ENCODE peak calls at places on chromosomes 11 and 22, in eight cellular contexts. F is endothelial cell, C is kidney, V is suprapubic skin, O is WTC11, E is coronary artery, L is cardiac muscle cell, W is dorsolateral prefrontal cortex. B is an unnamed sample.

GRCh38 chr11:82546556-82547162 is 187.0 kb downstream of the FAM181B start:
- DNase-seq in F (no peak), C (no peak), V (no peak), O (no peak), E (no peak), L (no peak), W (no peak), B (no peak)

GRCh38 chr11:125190549-125190948 is 26.0 kb downstream of the PKNOX2 start:
- DNase-seq in F (no peak), C (no peak), V (no peak), O (no peak), E (no peak), L (no peak), W (no peak), B (no peak)

GRCh38 chr22:23822101-23822671 is 16.6 kb downstream of the DERL3 start:
- DNase-seq in F (no peak), C (peak; percentile 52), V (no peak), O (no peak), E (no peak), L (no peak), W (no peak), B (peak; percentile 26)

GRCh38 chr22:17919276-17920144 is 104.9 kb downstream of the MICAL3 start:
- DNase-seq in F (no peak), C (no peak), V (no peak), O (no peak), E (no peak), L (no peak), W (no peak), B (no peak)

GRCh38 chr11:76249195-76249741 is 43.0 kb upstream of the WNT11 start:
- DNase-seq in F (no peak), C (peak; percentile 16), V (no peak), O (no peak), E (no peak), L (no peak), W (no peak), B (no peak)

GRCh38 chr22:50563410-50564160 is 866 bp upstream of the SYCE3 start:
- DNase-seq in F (no peak), C (no peak), V (no peak), O (no peak), E (no peak), L (no peak), W (no peak), B (no peak)

GRCh38 chr11:76253416-76253815 is 47.1 kb upstream of the WNT11 start:
- DNase-seq in F (no peak), C (peak; percentile 27), V (no peak), O (no peak), E (no peak), L (no peak), W (no peak), B (no peak)

GRCh38 chr22:42114721-42115120 is 15.9 kb downstream of the CYP2D6 start:
- DNase-seq in F (no peak), C (no peak), V (no peak), O (peak; percentile 67), E (no peak), L (peak; percentile 30), W (no peak), B (no peak)

GRCh38 chr11:57751676-57752253 is at the start of gene BTBD18:
- DNase-seq in F (peak; percentile 38), C (no peak), V (no peak), O (peak; percentile 32), E (no peak), L (peak; percentile 76), W (no peak), B (no peak)

GRCh38 chr11:12478743-12479142 is 101.4 kb downstream of the PARVA start:
- DNase-seq in F (no peak), C (no peak), V (no peak), O (no peak), E (no peak), L (peak; percentile 65), W (no peak), B (no peak)

DNA sequence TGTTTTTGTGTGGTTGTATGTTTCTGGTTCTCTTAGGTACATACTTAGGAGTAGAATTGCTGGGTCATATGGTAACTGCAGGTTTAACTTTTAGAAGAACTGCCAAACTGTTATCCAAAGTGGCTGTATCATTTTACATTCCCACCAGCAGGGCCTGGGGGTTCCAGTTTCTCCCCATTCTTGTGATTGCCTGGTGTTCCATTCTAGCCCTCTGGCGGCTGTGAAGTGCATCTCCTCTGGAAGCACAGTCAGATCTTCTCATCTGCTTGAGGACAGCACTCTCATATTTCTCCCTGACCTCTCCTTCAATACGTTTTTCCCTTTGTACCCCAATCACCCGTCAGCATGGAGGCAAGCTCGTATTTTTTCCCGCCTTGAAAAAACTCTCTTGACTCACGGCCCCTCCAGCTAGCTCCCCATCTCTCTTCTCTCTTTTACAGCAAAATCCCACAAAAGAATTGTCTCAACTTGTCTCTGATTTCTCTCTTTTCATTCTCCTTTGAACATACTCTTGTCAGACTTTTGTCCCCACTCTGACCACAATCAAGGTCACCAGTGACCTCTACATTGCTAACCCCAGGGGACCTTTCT is 56.8 kb upstream of the THY1 start:
- DNase-seq in F (peak; percentile 58), C (peak; percentile 4), V (peak; percentile 15), O (peak; percentile 53), E (peak; percentile 35), L (peak; percentile 67), W (peak; percentile 8), B (no peak)
- TF ChIP-seq CTCF in F (peak; percentile 78), C (peak; percentile 5), V (peak; percentile 28), O (peak; percentile 58), E (no peak), L (peak; percentile 74), W (no peak), B (peak; percentile 16)

GRCh38 chr22:45865561-45866397 is 111.2 kb downstream of the WNT7B start:
- DNase-seq in F (peak; percentile 5), C (peak; percentile 57), V (peak; percentile 59), O (peak; percentile 42), E (peak; percentile 58), L (no peak), W (no peak), B (peak; percentile 42)

GRCh38 chr22:45866398-45867117 is 110.4 kb downstream of the WNT7B start:
- DNase-seq in F (peak; percentile 11), C (peak; percentile 68), V (peak; percentile 55), O (peak; percentile 48), E (peak; percentile 64), L (no peak), W (no peak), B (peak; percentile 41)

GRCh38 chr22:45867906-45868555 is 108.9 kb downstream of the WNT7B start:
- DNase-seq in F (peak; percentile 4), C (peak; percentile 73), V (peak; percentile 48), O (no peak), E (no peak), L (no peak), W (no peak), B (no peak)

GRCh38 chr22:45868586-45869443 is 108.1 kb downstream of the WNT7B start:
- DNase-seq in F (no peak), C (peak; percentile 60), V (peak; percentile 61), O (no peak), E (no peak), L (no peak), W (no peak), B (peak; percentile 29)

DNA sequence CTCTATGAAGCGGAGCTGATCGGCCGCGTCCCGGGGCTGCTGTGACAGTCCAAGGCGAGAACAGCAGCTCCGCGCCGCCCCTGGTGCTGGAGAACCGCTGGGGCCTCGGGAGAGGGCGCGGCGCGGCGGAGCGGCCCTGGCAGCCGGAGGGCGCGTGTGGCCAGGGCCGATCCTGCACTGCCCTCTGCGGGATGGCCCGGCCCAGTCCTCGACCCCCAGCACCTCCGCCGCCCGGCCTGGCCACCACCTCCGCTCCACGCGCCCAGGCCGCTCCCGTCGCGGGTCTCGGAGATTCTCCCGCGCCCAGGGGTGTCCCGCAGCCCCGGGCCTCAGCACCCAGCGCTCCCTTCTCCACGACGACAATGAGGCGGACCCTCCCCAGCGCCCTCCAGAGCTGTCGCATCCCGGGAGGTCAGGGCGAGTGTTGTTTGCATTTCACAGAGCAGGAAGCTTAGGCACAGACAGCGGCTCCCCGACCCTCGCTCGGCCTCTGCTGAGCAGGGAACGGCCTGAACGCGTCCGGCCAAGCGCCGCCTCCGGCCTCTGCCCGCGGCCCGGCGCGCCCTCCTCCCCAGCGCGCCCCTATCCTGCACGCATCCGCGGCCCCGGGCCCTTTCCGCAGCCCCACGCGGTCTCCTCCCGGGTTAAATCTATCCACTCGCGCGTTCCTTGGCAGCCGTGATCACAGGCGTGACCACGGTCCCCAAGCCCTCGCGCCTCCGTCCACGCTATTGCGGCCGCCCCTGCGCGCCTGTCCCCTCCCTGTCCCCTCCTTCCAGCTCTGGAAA is 109.7 kb downstream of the WNT7B start:
- DNase-seq in F (peak; percentile 55), C (peak; percentile 73), V (peak; percentile 60), O (peak; percentile 53), E (no peak), L (peak; percentile 49), W (no peak), B (peak; percentile 63)
- TF ChIP-seq CTCF in F (no peak), C (peak; percentile 14), V (peak; percentile 6), O (no peak), E (no peak), L (peak; percentile 29), W (no peak), B (peak; percentile 33)

DNA sequence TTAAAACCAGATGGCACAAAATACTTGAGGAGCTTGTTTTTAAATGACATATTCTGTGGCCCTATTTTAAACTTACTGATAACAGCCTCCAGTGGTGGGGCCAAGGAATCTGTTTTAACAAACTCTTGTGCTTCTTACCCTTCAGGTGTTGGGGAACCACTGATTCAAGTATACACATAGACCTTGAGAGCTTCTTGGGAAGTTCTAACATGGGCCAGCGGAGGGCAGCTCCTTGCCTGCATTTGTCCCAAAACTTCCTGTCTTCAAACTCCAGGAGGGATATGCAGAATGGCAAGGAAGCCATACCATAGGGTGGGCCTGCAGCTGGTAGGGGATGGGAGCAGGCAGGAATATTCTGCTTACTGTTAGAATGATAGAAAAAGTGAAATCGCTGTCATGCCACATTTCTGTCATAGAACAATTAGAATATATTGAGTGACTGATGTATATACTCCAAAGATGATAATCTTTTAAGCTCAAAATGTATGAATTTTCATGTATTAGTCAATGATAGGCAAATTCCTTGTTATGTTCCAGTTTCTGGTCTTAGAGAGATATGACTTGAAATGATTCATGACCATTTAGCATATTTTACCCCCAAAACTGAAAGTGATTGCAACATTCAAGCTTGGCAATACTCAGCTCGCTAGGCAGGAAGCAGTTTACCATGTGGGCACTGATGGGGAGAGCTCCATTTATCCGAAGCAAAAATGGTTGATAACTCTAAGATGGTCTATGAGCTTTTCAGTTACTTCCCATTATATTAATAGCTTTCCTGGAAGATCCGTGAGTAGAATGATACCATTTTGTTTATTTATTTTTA is 9.2 kb downstream of the EXT2 start:
- DNase-seq in F (peak; percentile 17), C (no peak), V (no peak), O (peak; percentile 28), E (no peak), L (peak; percentile 78), W (no peak), B (no peak)
- TF ChIP-seq CTCF in F (no peak), C (no peak), V (no peak), O (no peak), E (no peak), L (peak; percentile 25), W (no peak), B (no peak)

DNA sequence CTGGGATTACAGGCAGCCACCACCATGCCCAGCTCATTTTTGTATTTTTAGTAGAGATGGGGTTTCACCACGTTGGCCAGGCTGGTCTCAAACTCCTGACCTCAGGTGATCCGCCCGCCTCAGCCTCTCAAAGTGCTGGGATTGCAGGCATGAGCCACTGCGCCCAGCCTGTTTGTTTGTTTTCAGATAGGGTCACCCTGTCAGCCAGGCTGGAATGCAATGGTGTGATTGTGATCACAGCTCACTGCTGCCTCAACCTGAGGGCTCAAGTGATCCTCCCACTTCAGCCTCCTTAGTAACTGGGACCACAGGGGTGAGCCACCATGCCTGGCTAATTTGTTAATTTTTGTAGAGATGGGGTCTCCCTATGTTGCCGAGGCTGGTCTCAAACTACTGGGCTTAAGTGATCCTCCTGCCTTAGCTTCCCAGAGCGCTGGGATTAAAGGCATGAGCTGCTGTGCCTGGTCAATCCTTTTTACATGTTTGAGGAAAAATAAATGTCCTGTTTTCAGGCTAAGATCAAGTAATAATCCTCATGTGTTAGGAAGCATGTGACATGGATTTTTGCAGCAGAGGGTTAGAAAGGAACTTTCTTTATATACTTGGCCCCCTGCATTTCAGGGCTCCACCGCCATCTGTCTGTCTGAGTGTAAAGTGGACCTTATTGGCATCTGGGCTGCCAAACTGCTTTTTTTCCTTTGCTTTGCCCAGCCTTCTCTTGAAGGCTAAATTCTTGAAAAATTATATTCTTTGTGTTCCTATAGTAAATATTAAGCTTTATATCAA is 4.8 kb upstream of the SLC3A2 start:
- DNase-seq in F (no peak), C (peak; percentile 37), V (no peak), O (no peak), E (no peak), L (no peak), W (no peak), B (peak; percentile 27)
- TF ChIP-seq CTCF in F (no peak), C (no peak), V (no peak), O (no peak), E (no peak), L (no peak), W (no peak), B (no peak)